ENCODE peak calls at places on chromosomes 4 and X, in eight cellular contexts. P is ureter; S is M059J; I is AG08396; C is T-cell; B is T-helper 1 cell; F is posterior vena cava; W is stimulated activated CD8-positive, alpha-beta memory T cell treated with anti-CD3 and anti-CD28 coated beads, Interleukin-15, amount 100 ng/mL, for 24 hours. H is an unnamed sample.

GRCh38 chr4:7876096-7876993 is 63.3 kb downstream of the AFAP1 start:
- DNase-seq in P (no peak), S (no peak), I (no peak), C (no peak), B (peak; percentile 22), F (no peak), W (no peak), H (peak; percentile 41)

GRCh38 chr4:37762294-37763163 is 64.0 kb upstream of the PGM2 start:
- DNase-seq in P (no peak), S (peak; percentile 41), I (peak; percentile 15), C (no peak), B (no peak), F (no peak), W (no peak), H (no peak)

GRCh38 chrX:39164212-39164611 is 363.0 kb downstream of the MID1IP1 start:
- DNase-seq in P (no peak), S (no peak), I (no peak), C (no peak), B (no peak), F (no peak), W (no peak), H (no peak)

GRCh38 chr4:80071643-80072606 is 1.1 kb downstream of the ANTXR2 start:
- DNase-seq in P (peak; percentile 62), S (peak; percentile 41), I (peak; percentile 23), C (peak; percentile 20), B (peak; percentile 44), F (peak; percentile 85), W (no peak), H (peak; percentile 27)

GRCh38 chrX:24464836-24465523 is at the start of gene PDK3:
- DNase-seq in P (peak; percentile 91), S (peak; percentile 87), I (peak; percentile 84), C (peak; percentile 84), B (peak; percentile 83), F (peak; percentile 95), W (peak; percentile 47), H (peak; percentile 78)

GRCh38 chrX:96611619-96612362 is 72.9 kb upstream of the DIAPH2 start:
- DNase-seq in P (no peak), S (no peak), I (peak; percentile 21), C (no peak), B (no peak), F (no peak), W (no peak), H (no peak)

GRCh38 chrX:39602226-39602625 is 495.5 kb downstream of the BCOR start:
- DNase-seq in P (no peak), S (peak; percentile 2), I (no peak), C (no peak), B (no peak), F (no peak), W (no peak), H (no peak)

GRCh38 chrX:26789751-26790150 is 573.8 kb downstream of the MAGEB5 start:
- DNase-seq in P (no peak), S (no peak), I (no peak), C (no peak), B (no peak), F (no peak), W (no peak), H (no peak)

GRCh38 chr4:176676901-176677300 is 115.8 kb downstream of the VEGFC start:
- DNase-seq in P (no peak), S (no peak), I (no peak), C (no peak), B (no peak), F (no peak), W (no peak), H (no peak)

GRCh38 chr4:185513489-185514181 is 21.7 kb downstream of the PDLIM3 start:
- DNase-seq in P (no peak), S (peak; percentile 7), I (no peak), C (no peak), B (peak; percentile 11), F (no peak), W (no peak), H (no peak)

GRCh38 chrX:33840176-33840575 is 291.9 kb downstream of the FAM47A start:
- DNase-seq in P (no peak), S (no peak), I (no peak), C (no peak), B (no peak), F (no peak), W (no peak), H (no peak)

GRCh38 chr4:182143086-182143821 is 99.9 kb upstream of the TENM3 start:
- DNase-seq in P (no peak), S (peak; percentile 57), I (no peak), C (no peak), B (no peak), F (no peak), W (no peak), H (no peak)

GRCh38 chrX:141405878-141406492 is 163.7 kb upstream of the SPANXC start:
- DNase-seq in P (no peak), S (peak; percentile 88), I (peak; percentile 20), C (no peak), B (no peak), F (no peak), W (no peak), H (no peak)